ENCODE peak calls at places on chromosomes 4 and X, in eight cellular contexts. T, M, W, R, V, D, P and X are unnamed samples. For H3K9me3, the result is how much of the 10 kb centered on the place peaks cover.

GRCh38 chr4:124279741-124280140 is 432.8 kb downstream of the ANKRD50 start:
- DNase-seq in T (no peak), M (no peak), W (no peak), R (no peak), V (no peak), D (no peak), P (no peak), X (no peak)

GRCh38 chr4:47531241-47531953 is 46.3 kb downstream of the ATP10D start:
- DNase-seq in T (no peak), M (no peak), W (peak), R (peak), V (peak), D (peak), P (peak), X (no peak)

GRCh38 chr4:58776627-58777026 is 1666.4 kb upstream of the IGFBP7 start:
- DNase-seq in T (no peak), M (no peak), W (peak), R (no peak), V (peak), D (no peak), P (no peak), X (no peak)

GRCh38 chrX:50747471-50747900 is 66.5 kb downstream of the SHROOM4 start:
- DNase-seq in T (no peak), M (peak), W (peak), R (no peak), V (peak), D (peak), P (no peak), X (no peak)

GRCh38 chr4:25500626-25501318 is 123.7 kb downstream of the ANAPC4 start:
- DNase-seq in T (no peak), M (no peak), W (no peak), R (no peak), V (no peak), D (no peak), P (no peak), X (no peak)

GRCh38 chr4:113835005-113835404 is 73.5 kb upstream of the CAMK2D start:
- DNase-seq in T (no peak), M (no peak), W (peak), R (no peak), V (no peak), D (no peak), P (no peak), X (no peak)

GRCh38 chrX:15493118-15494082 is at the start of gene PIR:
- DNase-seq in T (peak), M (no peak), W (peak), R (peak), V (peak), D (peak), P (no peak), X (peak)

GRCh38 chr4:168221298-168221697 is 97.3 kb downstream of the DDX60 start:
- DNase-seq in T (no peak), M (no peak), W (peak), R (peak), V (no peak), D (no peak), P (no peak), X (no peak)

GRCh38 chr4:115187136-115187535 is 73.7 kb upstream of the NDST4 start:
- DNase-seq in T (no peak), M (no peak), W (peak), R (no peak), V (no peak), D (no peak), P (no peak), X (no peak)

GRCh38 chr4:17117746-17118145 is 219.3 kb upstream of the LDB2 start:
- DNase-seq in T (no peak), M (no peak), W (peak), R (no peak), V (no peak), D (no peak), P (no peak), X (no peak)

GRCh38 chr4:40238700-40239548 is 42.1 kb downstream of the RHOH start:
- DNase-seq in T (no peak), M (no peak), W (no peak), R (no peak), V (peak), D (no peak), P (peak), X (no peak)

GRCh38 chrX:30530591-30530990 is 47.0 kb downstream of the TASL start:
- DNase-seq in T (no peak), M (no peak), W (no peak), R (no peak), V (no peak), D (no peak), P (no peak), X (no peak)

GRCh38 chrX:131778269-131779218 is 234.7 kb downstream of the OR13H1 start:
- DNase-seq in T (peak), M (peak), W (peak), R (peak), V (peak), D (no peak), P (no peak), X (peak)

GRCh38 chr4:163587867-163588266 is 93.4 kb downstream of the TMA16 start:
- DNase-seq in T (no peak), M (peak), W (peak), R (no peak), V (peak), D (no peak), P (no peak), X (no peak)

GRCh38 chr4:4994312-4995097 is 24.8 kb downstream of the CYTL1 start:
- DNase-seq in T (no peak), M (no peak), W (no peak), R (no peak), V (no peak), D (no peak), P (no peak), X (no peak)

GRCh38 chr4:183370786-183371185 is 48.6 kb upstream of the CLDN24 start:
- DNase-seq in T (no peak), M (no peak), W (no peak), R (no peak), V (no peak), D (no peak), P (no peak), X (no peak)

GRCh38 chrX:152987801-152988200 is 6.1 kb downstream of the PNMA5 start:
- DNase-seq in T (no peak), M (no peak), W (no peak), R (no peak), V (no peak), D (no peak), P (no peak), X (no peak)

GRCh38 chr4:113355550-113356371 is 306.3 kb downstream of the ANK2 start:
- DNase-seq in T (peak), M (peak), W (peak), R (peak), V (no peak), D (no peak), P (peak), X (no peak)

GRCh38 chrX:38273453-38273852 is 52.8 kb upstream of the SRPX start:
- DNase-seq in T (no peak), M (no peak), W (no peak), R (no peak), V (no peak), D (no peak), P (no peak), X (no peak)

GRCh38 chr4:74111990-74112389 is 13.0 kb upstream of the CXCL2 start:
- DNase-seq in T (no peak), M (no peak), W (peak), R (no peak), V (no peak), D (no peak), P (no peak), X (no peak)

GRCh38 chr4:155952546-155952945 is 1.1 kb downstream of the CTSO start:
- DNase-seq in T (no peak), M (no peak), W (peak), R (no peak), V (no peak), D (no peak), P (no peak), X (no peak)

GRCh38 chrX:80335062-80335830 is 85.0 kb upstream of the TENT5D start:
- DNase-seq in T (peak), M (no peak), W (no peak), R (peak), V (peak), D (peak), P (no peak), X (peak)

GRCh38 chr4:73922766-73923630 is 53.8 kb downstream of the CXCL1 start:
- DNase-seq in T (no peak), M (no peak), W (peak), R (no peak), V (peak), D (no peak), P (no peak), X (no peak)

GRCh38 chr4:21688596-21689265 is 259.8 kb downstream of the KCNIP4 start:
- DNase-seq in T (no peak), M (no peak), W (no peak), R (no peak), V (no peak), D (no peak), P (no peak), X (no peak)

GRCh38 chr4:162683659-162684370 is 482.9 kb downstream of the NAF1 start:
- DNase-seq in T (no peak), M (no peak), W (peak), R (no peak), V (peak), D (no peak), P (no peak), X (no peak)

GRCh38 chr4:128459547-128459946 is 171.9 kb upstream of the PGRMC2 start:
- DNase-seq in T (no peak), M (peak), W (no peak), R (no peak), V (no peak), D (no peak), P (no peak), X (no peak)

GRCh38 chrX:100819534-100819836 is 706 bp upstream of the CSTF2 start:
- DNase-seq in T (peak), M (no peak), W (no peak), R (no peak), V (no peak), D (no peak), P (no peak), X (no peak)

GRCh38 chr4:10371869-10372471 is 85.3 kb downstream of the ZNF518B start:
- DNase-seq in T (no peak), M (no peak), W (no peak), R (no peak), V (no peak), D (no peak), P (no peak), X (no peak)

GRCh38 chr4:142354041-142354440 is 492.1 kb downstream of the INPP4B start:
- DNase-seq in T (no peak), M (no peak), W (peak), R (no peak), V (no peak), D (no peak), P (no peak), X (no peak)

GRCh38 chr4:11397146-11397545 is 31.5 kb downstream of the HS3ST1 start:
- DNase-seq in T (no peak), M (no peak), W (no peak), R (no peak), V (peak), D (no peak), P (no peak), X (no peak)

GRCh38 chrX:13533726-13534125 is 35.7 kb upstream of the EGFL6 start:
- DNase-seq in T (no peak), M (no peak), W (peak), R (no peak), V (peak), D (no peak), P (no peak), X (no peak)

GRCh38 chr4:165299399-165300060 is 27.9 kb upstream of the MSMO1 start:
- DNase-seq in T (no peak), M (no peak), W (no peak), R (no peak), V (no peak), D (no peak), P (no peak), X (no peak)

GRCh38 chr4:19774690-19775256 is 476.9 kb upstream of the SLIT2 start:
- DNase-seq in T (no peak), M (no peak), W (peak), R (no peak), V (no peak), D (no peak), P (no peak), X (no peak)

GRCh38 chr4:175935016-175935661 is 123.1 kb upstream of the GPM6A start:
- DNase-seq in T (no peak), M (no peak), W (no peak), R (no peak), V (no peak), D (no peak), P (no peak), X (no peak)

GRCh38 chrX:39688576-39689373 is 409.0 kb downstream of the BCOR start:
- DNase-seq in T (peak), M (peak), W (peak), R (peak), V (peak), D (peak), P (no peak), X (no peak)

GRCh38 chr4:71830-72229 is 18.7 kb downstream of the ZNF595 start:
- DNase-seq in T (no peak), M (no peak), W (no peak), R (no peak), V (no peak), D (no peak), P (no peak), X (no peak)
- H3K9me3 ChIP-seq in T (under half), M (half or more), W (under half), R (under half), V (half or more), D (under half), P (half or more), X (half or more)

GRCh38 chrX:73134741-73135140 is 55.4 kb upstream of the PABPC1L2A start:
- DNase-seq in T (no peak), M (no peak), W (no peak), R (no peak), V (no peak), D (no peak), P (no peak), X (no peak)

GRCh38 chrX:73126240-73126639 is 46.9 kb upstream of the PABPC1L2A start:
- DNase-seq in T (no peak), M (no peak), W (no peak), R (no peak), V (no peak), D (no peak), P (no peak), X (no peak)

GRCh38 chrX:73131877-73132276 is 52.6 kb upstream of the PABPC1L2A start:
- DNase-seq in T (no peak), M (no peak), W (no peak), R (no peak), V (no peak), D (no peak), P (no peak), X (no peak)

GRCh38 chrX:73127700-73128241 is 48.5 kb upstream of the PABPC1L2A start:
- DNase-seq in T (peak), M (no peak), W (no peak), R (peak), V (peak), D (peak), P (no peak), X (no peak)

GRCh38 chrX:73131276-73131675 is 52.0 kb upstream of the PABPC1L2A start:
- DNase-seq in T (no peak), M (no peak), W (no peak), R (no peak), V (no peak), D (no peak), P (no peak), X (no peak)
- H3K9me3 ChIP-seq in T (under half), M (under half), W (under half), R (under half), V (under half), D (under half), P (under half), X (under half)

GRCh38 chr4:8334786-8335460 is 65.4 kb downstream of the HTRA3 start:
- DNase-seq in T (no peak), M (no peak), W (no peak), R (peak), V (no peak), D (no peak), P (no peak), X (no peak)

GRCh38 chr4:8336412-8337075 is 67.0 kb downstream of the HTRA3 start:
- DNase-seq in T (no peak), M (no peak), W (peak), R (no peak), V (no peak), D (no peak), P (no peak), X (no peak)

GRCh38 chr4:8335848-8336247 is 66.3 kb downstream of the HTRA3 start:
- DNase-seq in T (no peak), M (no peak), W (no peak), R (no peak), V (no peak), D (no peak), P (no peak), X (no peak)

GRCh38 chr4:8333726-8334460 is 64.3 kb downstream of the HTRA3 start:
- DNase-seq in T (no peak), M (no peak), W (no peak), R (no peak), V (no peak), D (no peak), P (no peak), X (no peak)

GRCh38 chr4:8337083-8337482 is 67.5 kb downstream of the HTRA3 start:
- DNase-seq in T (no peak), M (no peak), W (no peak), R (no peak), V (no peak), D (no peak), P (no peak), X (no peak)
- H3K9me3 ChIP-seq in T (under half), M (under half), W (under half), R (under half), V (under half), D (under half), P (under half), X (under half)

GRCh38 chrX:146614693-146615524 is 194.7 kb upstream of the CXorf51B start:
- DNase-seq in T (no peak), M (no peak), W (no peak), R (no peak), V (no peak), D (no peak), P (no peak), X (no peak)

DNA sequence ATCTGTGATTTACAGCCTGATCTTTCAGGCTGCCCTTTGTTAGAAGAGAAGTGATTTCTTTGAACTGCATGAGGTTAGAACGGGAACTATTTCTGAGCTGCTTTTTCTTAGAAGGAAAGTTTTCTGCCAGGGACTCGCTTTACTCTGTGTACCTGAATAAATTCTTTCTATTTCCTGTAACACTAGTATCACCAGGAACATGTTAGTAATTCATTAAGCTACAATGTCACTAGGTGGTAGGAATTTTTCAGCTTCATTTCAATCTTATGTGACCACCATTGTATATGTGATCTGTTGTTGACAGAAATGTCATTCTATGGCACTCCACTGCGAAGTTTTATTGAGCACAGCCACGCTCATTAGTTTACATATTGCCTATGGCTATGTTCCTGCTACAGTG is 193.8 kb upstream of the CXorf51B start:
- DNase-seq in T (no peak), M (no peak), W (no peak), R (no peak), V (no peak), D (no peak), P (no peak), X (no peak)
- H3K9me3 ChIP-seq in T (under half), M (under half), W (under half), R (under half), V (under half), D (under half), P (under half), X (under half)